ENCODE peak calls at places on chromosome 21, in eight cellular contexts. M is prostate gland, Z is HFF-Myc, T is brain microvascular endothelial cell, O is uterus, L is neural progenitor cell, E is aorta, Y is tibial nerve. H is an unnamed sample.

GRCh38 chr21:42512346-42513034 is 1.2 kb upstream of the SLC37A1 start:
- DNase-seq in M (no peak), Z (no peak), T (no peak), O (no peak), L (no peak), E (no peak), Y (no peak), H (no peak)

GRCh38 chr21:36945496-36946138 is 20.9 kb downstream of the HLCS start:
- DNase-seq in M (no peak), Z (no peak), T (no peak), O (no peak), L (no peak), E (no peak), Y (no peak), H (no peak)

GRCh38 chr21:39669976-39670671 is 57.4 kb downstream of the B3GALT5 start:
- DNase-seq in M (no peak), Z (no peak), T (no peak), O (no peak), L (no peak), E (no peak), Y (no peak), H (no peak)

GRCh38 chr21:26199471-26199870 is 28.9 kb upstream of the APP start:
- DNase-seq in M (no peak), Z (no peak), T (no peak), O (no peak), L (no peak), E (no peak), Y (no peak), H (no peak)

GRCh38 chr21:29189358-29189757 is 58.9 kb downstream of the MAP3K7CL start:
- DNase-seq in M (no peak), Z (no peak), T (no peak), O (no peak), L (no peak), E (no peak), Y (no peak), H (no peak)

GRCh38 chr21:36571556-36571955 is 91.6 kb upstream of the CLDN14 start:
- DNase-seq in M (no peak), Z (no peak), T (no peak), O (no peak), L (no peak), E (no peak), Y (no peak), H (no peak)

GRCh38 chr21:37375866-37376574 is 9.4 kb downstream of the DYRK1A start:
- DNase-seq in M (no peak), Z (no peak), T (no peak), O (no peak), L (no peak), E (no peak), Y (no peak), H (no peak)

GRCh38 chr21:32734214-32734613 is 6.4 kb upstream of the SYNJ1 start:
- DNase-seq in M (no peak), Z (no peak), T (no peak), O (no peak), L (no peak), E (no peak), Y (no peak), H (no peak)

GRCh38 chr21:38743772-38744529 is 61.8 kb upstream of the ETS2 start:
- DNase-seq in M (no peak), Z (no peak), T (no peak), O (peak), L (no peak), E (no peak), Y (no peak), H (no peak)

GRCh38 chr21:28378026-28378425 is 614.7 kb downstream of the LTN1 start:
- DNase-seq in M (no peak), Z (no peak), T (no peak), O (no peak), L (no peak), E (no peak), Y (no peak), H (no peak)

GRCh38 chr21:39966786-39967185 is 99.5 kb downstream of the PCP4 start:
- DNase-seq in M (no peak), Z (no peak), T (no peak), O (no peak), L (no peak), E (no peak), Y (no peak), H (no peak)

GRCh38 chr21:42055425-42055824 is 15.7 kb upstream of the UMODL1 start:
- DNase-seq in M (no peak), Z (no peak), T (no peak), O (no peak), L (no peak), E (no peak), Y (no peak), H (no peak)

GRCh38 chr21:29149771-29150425 is 19.5 kb downstream of the MAP3K7CL start:
- DNase-seq in M (peak), Z (no peak), T (peak), O (no peak), L (no peak), E (no peak), Y (no peak), H (peak)

GRCh38 chr21:21851657-21852056 is 853.4 kb downstream of the NCAM2 start:
- DNase-seq in M (no peak), Z (no peak), T (no peak), O (no peak), L (no peak), E (no peak), Y (no peak), H (no peak)

GRCh38 chr21:32383812-32384211 is 9.0 kb downstream of the URB1 start:
- DNase-seq in M (no peak), Z (no peak), T (no peak), O (no peak), L (no peak), E (no peak), Y (no peak), H (no peak)

GRCh38 chr21:36047139-36047538 is 13.2 kb downstream of the SETD4 start:
- DNase-seq in M (no peak), Z (no peak), T (no peak), O (no peak), L (no peak), E (no peak), Y (no peak), H (no peak)

GRCh38 chr21:33237446-33237845 is 7.7 kb downstream of the IFNAR2 start:
- DNase-seq in M (no peak), Z (no peak), T (no peak), O (no peak), L (no peak), E (no peak), Y (no peak), H (no peak)

GRCh38 chr21:17441370-17441769 is 71.5 kb upstream of the CXADR start:
- DNase-seq in M (peak), Z (no peak), T (no peak), O (no peak), L (no peak), E (no peak), Y (peak), H (peak)

GRCh38 chr21:18603246-18603645 is 199.7 kb upstream of the TMPRSS15 start:
- DNase-seq in M (no peak), Z (no peak), T (no peak), O (no peak), L (no peak), E (no peak), Y (no peak), H (no peak)

DNA sequence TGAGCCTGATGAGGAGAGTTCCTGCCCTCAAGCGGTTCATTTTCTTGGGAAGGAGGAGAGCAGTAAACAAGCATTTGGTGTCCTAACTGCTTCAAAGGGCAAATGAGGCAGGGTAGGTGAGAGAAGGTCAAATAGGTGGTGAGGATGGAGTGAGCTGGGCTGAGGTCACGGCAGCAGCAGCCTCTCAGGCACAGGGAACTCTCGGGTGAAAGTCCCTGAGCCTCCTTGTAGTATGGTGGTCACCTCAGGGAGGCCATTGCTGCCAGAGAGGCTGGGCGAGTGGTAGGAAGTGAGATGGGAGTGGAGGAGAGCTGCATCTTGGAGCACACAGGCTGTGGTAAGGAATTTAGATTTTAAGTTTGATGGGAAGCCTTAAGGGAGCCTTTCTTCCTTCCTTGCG is 4.0 kb downstream of the ADARB1 start:
- DNase-seq in M (no peak), Z (no peak), T (no peak), O (no peak), L (no peak), E (peak), Y (no peak), H (no peak)
- H3K4me3 ChIP-seq in M (no peak), Z (no peak), T (no peak), O (no peak), L (no peak), E (no peak), Y (no peak), H (no peak)

DNA sequence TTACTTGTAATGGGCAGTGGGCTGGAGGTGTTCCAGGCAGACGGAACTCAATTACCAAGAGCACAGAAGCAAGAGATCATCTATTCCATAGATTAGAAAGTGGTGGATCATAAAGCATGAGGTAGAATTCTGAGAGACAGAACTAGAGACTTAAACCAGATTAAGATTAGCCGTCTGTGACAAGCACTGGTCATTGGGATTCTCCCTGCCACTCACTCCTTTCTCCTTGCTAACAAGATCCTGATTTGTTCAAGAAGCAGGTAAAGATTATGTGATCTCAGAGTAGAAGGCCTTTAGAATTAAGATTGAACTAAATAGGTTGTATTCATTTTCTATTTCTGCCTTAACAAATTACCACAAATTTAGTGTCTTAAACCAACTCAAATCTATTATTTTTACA is 1.5 kb upstream of the HSPA13 start:
- DNase-seq in M (no peak), Z (no peak), T (no peak), O (no peak), L (no peak), E (no peak), Y (no peak), H (no peak)
- H3K4me3 ChIP-seq in M (no peak), Z (peak), T (no peak), O (no peak), L (peak), E (no peak), Y (no peak), H (no peak)

GRCh38 chr21:34531399-34531798 is 19.4 kb upstream of the KCNE1 start:
- DNase-seq in M (no peak), Z (no peak), T (no peak), O (no peak), L (no peak), E (no peak), Y (no peak), H (no peak)

GRCh38 chr21:34535886-34536285 is 23.9 kb upstream of the KCNE1 start:
- DNase-seq in M (no peak), Z (no peak), T (no peak), O (no peak), L (no peak), E (no peak), Y (no peak), H (no peak)

GRCh38 chr21:34536311-34536710 is 24.3 kb upstream of the KCNE1 start:
- DNase-seq in M (no peak), Z (no peak), T (no peak), O (no peak), L (no peak), E (no peak), Y (no peak), H (no peak)

GRCh38 chr21:34534522-34534921 is 22.5 kb upstream of the KCNE1 start:
- DNase-seq in M (no peak), Z (no peak), T (no peak), O (no peak), L (no peak), E (no peak), Y (no peak), H (no peak)

GRCh38 chr21:34533938-34534337 is 21.9 kb upstream of the KCNE1 start:
- DNase-seq in M (no peak), Z (no peak), T (no peak), O (no peak), L (no peak), E (no peak), Y (no peak), H (no peak)
- H3K4me3 ChIP-seq in M (no peak), Z (no peak), T (no peak), O (no peak), L (no peak), E (no peak), Y (no peak), H (no peak)

GRCh38 chr21:31343030-31343510 is 991 bp downstream of the TIAM1 start:
- DNase-seq in M (no peak), Z (no peak), T (no peak), O (no peak), L (no peak), E (no peak), Y (no peak), H (no peak)
- H3K4me3 ChIP-seq in M (peak), Z (peak), T (peak), O (no peak), L (peak), E (no peak), Y (no peak), H (no peak)

DNA sequence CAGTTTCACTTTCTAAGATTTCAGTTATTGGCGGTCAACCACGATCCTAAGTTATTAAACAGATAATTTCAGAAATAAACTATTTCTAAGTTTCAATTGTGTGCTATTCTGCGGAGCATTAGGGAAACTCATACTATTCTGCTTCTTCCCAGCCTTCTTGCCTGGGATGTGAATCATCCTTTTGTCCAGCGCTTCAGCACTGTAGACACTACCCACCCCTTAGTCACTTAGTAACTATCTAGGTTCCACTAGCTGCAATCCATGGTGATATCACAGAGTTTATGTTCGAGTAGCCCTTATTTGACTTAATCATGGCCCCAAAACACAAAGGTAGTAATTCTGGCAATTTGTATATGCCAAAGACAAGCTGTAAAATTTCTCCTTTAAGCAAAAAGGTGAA is 279.9 kb upstream of the ADAMTS5 start:
- DNase-seq in M (no peak), Z (no peak), T (peak), O (no peak), L (no peak), E (no peak), Y (no peak), H (no peak)
- H3K4me3 ChIP-seq in M (no peak), Z (no peak), T (no peak), O (no peak), L (no peak), E (no peak), Y (no peak), H (no peak)

GRCh38 chr21:46503922-46504539 is 45.3 kb downstream of the DIP2A start:
- DNase-seq in M (no peak), Z (no peak), T (no peak), O (no peak), L (no peak), E (no peak), Y (no peak), H (no peak)

GRCh38 chr21:46500224-46500861 is 41.7 kb downstream of the DIP2A start:
- DNase-seq in M (no peak), Z (no peak), T (no peak), O (no peak), L (no peak), E (no peak), Y (no peak), H (no peak)

GRCh38 chr21:46509760-46510159 is 51.1 kb downstream of the DIP2A start:
- DNase-seq in M (peak), Z (no peak), T (peak), O (no peak), L (no peak), E (no peak), Y (no peak), H (no peak)

GRCh38 chr21:46507562-46507961 is 48.9 kb downstream of the DIP2A start:
- DNase-seq in M (no peak), Z (no peak), T (no peak), O (no peak), L (no peak), E (no peak), Y (no peak), H (no peak)

DNA sequence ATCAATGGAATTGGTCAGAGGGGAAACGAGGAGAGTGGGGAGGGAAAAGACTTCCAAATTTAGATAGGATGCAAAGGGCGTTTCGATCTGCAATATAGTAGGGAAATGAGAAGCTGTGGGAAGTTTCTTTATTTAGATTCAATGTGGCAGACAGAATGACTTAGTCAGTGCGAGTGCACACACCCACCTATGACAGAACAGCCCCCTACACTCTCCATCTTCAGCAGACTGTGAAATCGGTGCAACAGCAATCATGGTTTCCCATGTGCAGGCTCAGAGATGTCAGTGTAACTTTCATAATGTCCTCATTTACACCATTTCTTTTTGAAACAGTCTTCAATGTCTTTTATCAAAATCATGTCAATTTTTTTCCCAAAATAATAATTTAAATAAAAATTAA is 46.0 kb downstream of the DIP2A start:
- DNase-seq in M (no peak), Z (no peak), T (no peak), O (no peak), L (no peak), E (no peak), Y (no peak), H (no peak)
- H3K4me3 ChIP-seq in M (no peak), Z (no peak), T (no peak), O (no peak), L (no peak), E (no peak), Y (no peak), H (no peak)

DNA sequence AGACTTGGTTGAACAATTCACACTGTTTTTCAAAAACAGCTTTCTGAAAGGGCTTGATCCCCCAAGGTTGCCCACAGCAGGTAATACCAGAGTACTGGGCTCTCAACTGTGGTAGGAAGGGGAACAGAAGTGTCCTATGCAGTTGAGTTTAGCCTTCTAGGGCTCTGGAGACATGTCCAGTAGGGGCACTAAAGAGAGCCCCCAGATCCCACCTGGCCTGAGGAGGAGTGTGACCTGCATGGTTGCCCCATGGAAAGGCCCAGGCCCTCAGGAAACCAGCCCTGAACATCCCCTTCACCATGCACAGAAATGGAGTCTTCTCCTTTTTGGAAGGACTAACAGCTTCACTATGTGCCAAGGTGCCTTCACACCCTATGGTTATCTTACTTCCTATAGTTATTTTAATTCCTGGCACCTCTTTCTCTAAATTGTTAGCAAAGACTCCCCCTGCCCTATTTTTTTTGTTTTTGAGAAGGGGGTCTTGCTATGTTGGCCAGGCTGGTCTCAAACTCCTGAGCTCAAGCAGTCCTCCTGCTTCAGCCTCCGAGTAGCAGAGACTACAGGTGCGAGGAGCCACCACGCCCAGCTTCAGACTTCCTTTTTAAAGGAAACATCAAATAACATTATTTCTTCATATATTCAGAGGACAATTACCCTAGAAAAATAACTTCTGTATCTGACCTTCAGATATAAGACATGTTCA is 16.8 kb upstream of the LSS start:
- DNase-seq in M (no peak), Z (no peak), T (no peak), O (no peak), L (no peak), E (no peak), Y (no peak), H (no peak)
- H3K4me3 ChIP-seq in M (no peak), Z (no peak), T (no peak), O (no peak), L (no peak), E (no peak), Y (no peak), H (no peak)

DNA sequence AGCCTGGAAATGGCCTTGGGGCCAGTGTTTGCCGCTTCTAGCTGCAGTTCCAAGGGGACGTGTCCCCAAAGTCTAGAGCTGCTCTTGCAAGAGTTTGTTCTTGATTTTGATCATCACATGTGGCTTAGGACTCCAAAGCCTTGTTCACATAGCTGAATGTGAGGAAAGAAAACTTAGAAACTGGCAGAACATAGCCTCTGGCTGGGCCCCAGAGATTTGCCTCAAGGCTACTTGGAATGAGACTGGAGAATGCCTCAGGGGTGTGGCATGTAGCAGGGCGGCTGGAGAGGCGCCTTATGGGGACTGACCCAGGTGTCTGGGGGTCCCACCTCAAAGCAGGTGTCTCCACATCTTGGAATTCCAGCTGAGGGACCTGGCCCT is 2.3 kb downstream of the PDXK start:
- DNase-seq in M (no peak), Z (no peak), T (no peak), O (no peak), L (no peak), E (no peak), Y (no peak), H (no peak)
- H3K4me3 ChIP-seq in M (no peak), Z (peak), T (peak), O (no peak), L (no peak), E (no peak), Y (peak), H (peak)

GRCh38 chr21:44708866-44709425 is 2.4 kb downstream of the TSPEAR start:
- DNase-seq in M (no peak), Z (no peak), T (no peak), O (no peak), L (no peak), E (no peak), Y (no peak), H (no peak)
- H3K4me3 ChIP-seq in M (no peak), Z (no peak), T (no peak), O (no peak), L (peak), E (no peak), Y (no peak), H (no peak)